ENCODE peak calls at places on chromosomes 4 and X, in four cellular contexts. K, P, F and X are unnamed samples.

GRCh38 chrX:21741378-21741777 is 16.5 kb downstream of the SMPX start:
- DNase-seq in K (no peak), P (no peak), F (no peak), X (no peak)

GRCh38 chr4:100422911-100423310 is 94.9 kb downstream of the EMCN start:
- DNase-seq in F (no peak), K (no peak), P (no peak), X (no peak)

GRCh38 chr4:92303621-92304027 is at the start of gene GRID2:
- DNase-seq in P (peak; percentile 2), F (peak; percentile 77), K (peak; percentile 17), X (peak; percentile 76)

GRCh38 chr4:113574636-113575103 is 186.9 kb downstream of the CAMK2D start:
- DNase-seq in K (no peak), F (no peak), P (peak; percentile 20), X (no peak)

GRCh38 chr4:81040175-81040659 is 9.7 kb downstream of the BMP3 start:
- DNase-seq in K (no peak), F (no peak), P (peak; percentile 22), X (peak; percentile 45)

GRCh38 chr4:77433102-77433733 is 172.4 kb upstream of the CXCL13 start:
- DNase-seq in K (no peak), P (peak; percentile 44), F (no peak), X (peak; percentile 59)

GRCh38 chr4:166400270-166400894 is 527.3 kb downstream of the TLL1 start:
- DNase-seq in P (no peak), K (no peak), F (no peak), X (no peak)

GRCh38 chr4:97104006-97104405 is 1039.3 kb downstream of the STPG2 start:
- DNase-seq in P (no peak), F (no peak), K (no peak), X (no peak)

GRCh38 chrX:79325263-79325958 is 41.7 kb downstream of the ITM2A start:
- DNase-seq in P (no peak), K (no peak), F (no peak), X (no peak)

GRCh38 chr4:39369301-39369700 is 3.1 kb upstream of the RFC1 start:
- DNase-seq in F (no peak), K (no peak), P (no peak), X (no peak)

GRCh38 chr4:57410331-57411052 is 300.3 kb upstream of the IGFBP7 start:
- DNase-seq in F (peak; percentile 25), K (no peak), P (no peak), X (peak; percentile 93)

GRCh38 chr4:2266181-2266580 is 4.3 kb upstream of the MXD4 start:
- DNase-seq in K (no peak), P (no peak), F (no peak), X (no peak)

GRCh38 chr4:105966046-105966445 is 70.8 kb downstream of the NPNT start:
- DNase-seq in P (peak; percentile 78), F (no peak), K (no peak), X (no peak)

GRCh38 chr4:188160406-188160805 is 21.2 kb downstream of the TRIML1 start:
- DNase-seq in F (no peak), K (no peak), P (peak; percentile 42), X (no peak)

GRCh38 chr4:48943387-48943786 is 36.8 kb upstream of the OCIAD2 start:
- DNase-seq in F (no peak), P (peak; percentile 45), K (no peak), X (no peak)

GRCh38 chr4:188399834-188400233 is 260.6 kb downstream of the TRIML1 start:
- DNase-seq in K (no peak), F (no peak), P (no peak), X (no peak)

GRCh38 chr4:30832652-30833051 is 112.5 kb downstream of the PCDH7 start:
- DNase-seq in P (no peak), F (no peak), K (no peak), X (no peak)

GRCh38 chr4:137267024-137267423 is 265.3 kb downstream of the PCDH18 start:
- DNase-seq in K (no peak), P (peak; percentile 35), F (no peak), X (no peak)

GRCh38 chrX:149374751-149375150 is 130.4 kb downstream of the IDS start:
- DNase-seq in P (peak; percentile 59), K (no peak), F (no peak), X (no peak)

GRCh38 chr4:95798727-95799126 is 41.2 kb upstream of the PDHA2 start:
- DNase-seq in F (no peak), K (no peak), P (no peak), X (no peak)

GRCh38 chr4:174284181-174284886 is 623 bp downstream of the CEP44 start:
- DNase-seq in K (no peak), F (no peak), P (peak; percentile 74), X (no peak)

GRCh38 chr4:19039816-19040215 is 1018.3 kb upstream of the LCORL start:
- DNase-seq in P (no peak), K (no peak), F (no peak), X (no peak)

GRCh38 chr4:6535329-6535692 is 39.7 kb upstream of the MAN2B2 start:
- DNase-seq in F (no peak), P (no peak), K (no peak), X (no peak)

GRCh38 chr4:40516651-40517050 is 113.0 kb downstream of the RBM47 start:
- DNase-seq in F (no peak), K (no peak), P (no peak), X (no peak)

GRCh38 chrX:100217547-100217946 is 192.5 kb downstream of the PCDH19 start:
- DNase-seq in P (no peak), K (no peak), F (no peak), X (no peak)

GRCh38 chr4:146110847-146111485 is 64.6 kb upstream of the LSM6 start:
- DNase-seq in K (no peak), P (no peak), F (no peak), X (no peak)

GRCh38 chr4:170804930-170805329 is 715.2 kb upstream of the AADAT start:
- DNase-seq in K (no peak), P (no peak), F (no peak), X (no peak)

GRCh38 chr4:27685947-27686346 is 825.3 kb downstream of the STIM2 start:
- DNase-seq in F (no peak), K (no peak), P (no peak), X (no peak)

GRCh38 chr4:106478152-106478551 is 109.6 kb upstream of the GIMD1 start:
- DNase-seq in F (no peak), K (no peak), P (no peak), X (no peak)

GRCh38 chr4:138243369-138243768 is 1.2 kb upstream of the SLC7A11 start:
- DNase-seq in F (no peak), P (peak; percentile 81), K (no peak), X (no peak)

GRCh38 chr4:126779446-126780166 is 853.2 kb upstream of the INTU start:
- DNase-seq in P (peak; percentile 86), F (no peak), K (no peak), X (no peak)

GRCh38 chrX:1242901-1243402 is 25.7 kb upstream of the CSF2RA start:
- DNase-seq in P (peak; percentile 67), K (no peak), F (no peak), X (no peak)

GRCh38 chr4:124710253-124710849 is 2.2 kb downstream of the ANKRD50 start:
- DNase-seq in K (no peak), F (no peak), P (peak; percentile 17), X (peak; percentile 16)

GRCh38 chr4:105113800-105114199 is 32.9 kb upstream of the TET2 start:
- DNase-seq in F (no peak), K (no peak), P (no peak), X (no peak)

GRCh38 chrX:78105944-78106650 is 2.0 kb downstream of the PGK1 start:
- DNase-seq in K (no peak), F (no peak), P (no peak), X (no peak)